ENCODE peak calls at places on chromosomes 16 and 17, in four cellular contexts. G is pancreas, X is left kidney, K is hepatocyte. R is an unnamed sample.

GRCh38 chr16:31713945-31714898 is 159.4 kb upstream of the ZNF267 start:
- DNase-seq in X (peak), K (no peak), G (no peak), R (no peak)

GRCh38 chr16:79008036-79008868 is 592.3 kb downstream of the MAF start:
- DNase-seq in X (no peak), G (no peak), K (no peak), R (no peak)

GRCh38 chr16:68760671-68761275 is 23.7 kb downstream of the CDH1 start:
- DNase-seq in K (peak), G (no peak), X (no peak), R (no peak)

GRCh38 chr16:3961449-3961849 is 80.9 kb upstream of the CREBBP start:
- DNase-seq in G (no peak), X (peak), K (no peak), R (no peak)

GRCh38 chr17:17947966-17948365 is 24.2 kb downstream of the TOM1L2 start:
- DNase-seq in G (no peak), K (no peak), X (no peak), R (no peak)

GRCh38 chr17:7403902-7404736 is at the start of gene TMEM256:
- DNase-seq in G (peak), K (peak), X (peak), R (peak)

GRCh38 chr17:43683928-43684653 is 22.4 kb upstream of the MEOX1 start:
- DNase-seq in K (no peak), X (no peak), G (no peak), R (no peak)

GRCh38 chr16:69861276-69862030 is 89.7 kb upstream of the CLEC18A start:
- DNase-seq in K (peak), G (peak), X (peak), R (no peak)

GRCh38 chr17:9402590-9403199 is 172.9 kb downstream of the STX8 start:
- DNase-seq in X (peak), K (peak), G (no peak), R (peak)

GRCh38 chr17:63035695-63036094 is 69.7 kb downstream of the TANC2 start:
- DNase-seq in K (no peak), X (no peak), G (no peak), R (no peak)

GRCh38 chr17:1110844-1111598 is 68.8 kb downstream of the ABR start:
- DNase-seq in G (peak), K (peak), X (peak), R (no peak)

GRCh38 chr17:33929181-33929724 is 325.8 kb upstream of the CCL2 start:
- DNase-seq in K (no peak), G (no peak), X (peak), R (peak)

GRCh38 chr16:49189286-49189685 is 92.4 kb downstream of the CBLN1 start:
- DNase-seq in K (no peak), X (no peak), G (no peak), R (no peak)

R was measured in iPS DF 6.9.